ENCODE peak calls at places on chromosomes 16 and 17, in four cellular contexts. T, U, D and C are unnamed samples.
A peak's percentile ranks its signal among the peaks of the same experiment; 100 is the strongest.

GRCh38 chr16:11742041-11742535 is 569 bp downstream of the TXNDC11 start:
- DNase-seq in T (peak; percentile 58), U (peak; percentile 49), D (peak; percentile 39), C (peak; percentile 31)

GRCh38 chr17:68533887-68534700 is 21.9 kb downstream of the PRKAR1A start:
- DNase-seq in T (no peak), U (no peak), D (no peak), C (no peak)

GRCh38 chr17:67238976-67239375 is 6.0 kb downstream of the HELZ start:
- DNase-seq in T (no peak), U (no peak), D (no peak), C (no peak)

GRCh38 chr17:76178124-76178523 is 37.1 kb upstream of the FOXJ1 start:
- DNase-seq in T (no peak), U (no peak), D (no peak), C (no peak)

GRCh38 chr16:87832137-87832527 is 37.2 kb downstream of the SLC7A5 start:
- DNase-seq in T (no peak), U (no peak), D (no peak), C (no peak)

GRCh38 chr17:2695961-2696760 is 15.4 kb downstream of the CLUH start:
- DNase-seq in T (peak; percentile 16), U (peak; percentile 17), D (peak; percentile 8), C (no peak)

GRCh38 chr17:37735165-37735564 is 9.7 kb downstream of the HNF1B start:
- DNase-seq in T (no peak), U (no peak), D (no peak), C (no peak)

GRCh38 chr17:75325827-75326586 is 36.8 kb upstream of the SLC25A19 start:
- DNase-seq in T (no peak), U (peak; percentile 35), D (no peak), C (peak; percentile 19)

GRCh38 chr17:7281074-7281952 is at the start of gene SLC2A4:
- DNase-seq in T (peak; percentile 96), U (peak; percentile 93), D (peak; percentile 93), C (peak; percentile 94)

GRCh38 chr17:63685021-63685420 is 14.9 kb downstream of the LIMD2 start:
- DNase-seq in T (no peak), U (no peak), D (no peak), C (no peak)

GRCh38 chr17:13420294-13421277 is 181.1 kb downstream of the HS3ST3A1 start:
- DNase-seq in T (no peak), U (no peak), D (no peak), C (no peak)

GRCh38 chr17:4509923-4510614 is 11.4 kb downstream of the SPNS2 start:
- DNase-seq in T (peak; percentile 51), U (peak; percentile 61), D (no peak), C (no peak)

GRCh38 chr17:80882323-80882722 is 109.3 kb upstream of the CHMP6 start:
- DNase-seq in T (no peak), U (no peak), D (no peak), C (no peak)

GRCh38 chr16:20763461-20764232 is at the start of gene ACSM3:
- DNase-seq in T (peak; percentile 78), U (peak; percentile 37), D (peak; percentile 62), C (peak; percentile 63)

GRCh38 chr17:12622726-12623125 is 43.0 kb upstream of the MYOCD start:
- DNase-seq in T (no peak), U (no peak), D (peak; percentile 58), C (no peak)

GRCh38 chr17:38706625-38707298 is 1.7 kb downstream of the MLLT6 start:
- DNase-seq in T (no peak), U (no peak), D (no peak), C (no peak)

GRCh38 chr17:74295625-74296547 is 21.9 kb downstream of the DNAI2 start:
- DNase-seq in T (no peak), U (peak; percentile 52), D (no peak), C (no peak)

GRCh38 chr17:35809855-35810461 is 674 bp downstream of the TAF15 start:
- DNase-seq in T (no peak), U (no peak), D (no peak), C (no peak)

GRCh38 chr16:61421111-61421510 is 615.1 kb downstream of the CDH8 start:
- DNase-seq in T (no peak), U (no peak), D (no peak), C (no peak)

GRCh38 chr17:4534515-4534914 is 20.7 kb downstream of the MYBBP1A start:
- DNase-seq in T (no peak), U (no peak), D (no peak), C (no peak)

GRCh38 chr16:51666074-51666473 is 515.0 kb upstream of the SALL1 start:
- DNase-seq in T (no peak), U (no peak), D (no peak), C (no peak)

GRCh38 chr17:15323147-15323546 is 18.2 kb downstream of the TEKT3 start:
- DNase-seq in T (no peak), U (peak; percentile 31), D (no peak), C (no peak)

GRCh38 chr17:48522031-48522593 is 8.7 kb downstream of the HOXB1 start:
- DNase-seq in T (no peak), U (no peak), D (no peak), C (no peak)

GRCh38 chr16:56477096-56477878 is 25.9 kb downstream of the OGFOD1 start:
- DNase-seq in T (no peak), U (no peak), D (no peak), C (peak; percentile 59)

GRCh38 chr16:77288222-77288621 is 89.0 kb downstream of the SYCE1L start:
- DNase-seq in T (no peak), U (no peak), D (no peak), C (no peak)

GRCh38 chr16:76650579-76650978 is 373.4 kb downstream of the CNTNAP4 start:
- DNase-seq in T (no peak), U (no peak), D (no peak), C (no peak)

GRCh38 chr16:27230562-27230991 is 27.3 kb downstream of the KDM8 start:
- DNase-seq in T (peak; percentile 76), U (no peak), D (no peak), C (no peak)

GRCh38 chr16:11634307-11634706 is 33.9 kb upstream of the SNN start:
- DNase-seq in T (no peak), U (no peak), D (no peak), C (no peak)

GRCh38 chr17:64291268-64291851 is 28.3 kb upstream of the TEX2 start:
- DNase-seq in T (no peak), U (no peak), D (no peak), C (no peak)

GRCh38 chr16:12090162-12090552 is 113.6 kb downstream of the SNX29 start:
- DNase-seq in T (no peak), U (no peak), D (no peak), C (no peak)

GRCh38 chr16:46688657-46689491 is at the start of gene VPS35:
- DNase-seq in T (peak; percentile 100), U (peak; percentile 100), D (peak; percentile 99), C (peak; percentile 88)

GRCh38 chr17:63516910-63517824 is 6.0 kb upstream of the KCNH6 start:
- DNase-seq in T (no peak), U (no peak), D (no peak), C (peak; percentile 93)

GRCh38 chr17:79413591-79413990 is 197.3 kb downstream of the RBFOX3 start:
- DNase-seq in T (no peak), U (no peak), D (no peak), C (no peak)

GRCh38 chr17:50189396-50190277 is 11.8 kb downstream of the COL1A1 start:
- DNase-seq in T (no peak), U (no peak), D (no peak), C (no peak)

GRCh38 chr16:27639588-27640276 is 89.8 kb downstream of the KATNIP start:
- DNase-seq in T (no peak), U (no peak), D (no peak), C (peak; percentile 28)

GRCh38 chr17:48816774-48817590 is at the start of gene TTLL6:
- DNase-seq in T (peak; percentile 92), U (peak; percentile 86), D (peak; percentile 80), C (peak; percentile 95)

GRCh38 chr17:80104321-80104955 is 3.1 kb downstream of the GAA start:
- DNase-seq in T (no peak), U (no peak), D (no peak), C (peak; percentile 97)

GRCh38 chr17:48299760-48300159 is 130.3 kb downstream of the SKAP1 start:
- DNase-seq in T (no peak), U (no peak), D (no peak), C (no peak)

GRCh38 chr17:79997004-79997673 is 38.5 kb downstream of the TBC1D16 start:
- DNase-seq in T (no peak), U (no peak), D (no peak), C (no peak)

DNA sequence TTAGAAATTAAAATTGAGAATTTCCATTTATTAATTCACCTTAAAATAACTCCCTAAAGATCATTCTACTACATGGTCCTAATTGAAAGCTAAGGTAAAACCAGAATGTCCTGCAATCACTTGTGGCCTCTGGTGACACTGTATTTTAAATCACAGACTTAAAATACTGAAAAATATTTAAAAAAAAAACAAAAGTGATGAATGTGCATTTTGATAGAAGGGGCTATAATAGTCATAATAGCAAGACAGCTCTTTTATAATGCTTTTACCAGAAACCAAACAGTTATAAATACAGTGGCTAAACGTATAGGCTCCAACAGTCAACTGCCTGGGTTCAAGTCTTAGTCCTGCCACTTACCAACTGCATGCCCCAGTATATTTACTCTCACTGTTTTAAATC is 21.2 kb downstream of the PHLPP2 start:
- DNase-seq in T (no peak), U (no peak), D (no peak), C (no peak)
- TF ChIP-seq POLR2A in T (no peak), U (no peak), D (no peak), C (no peak)

GRCh38 chr16:67459066-67459857 is 21.7 kb downstream of the ATP6V0D1 start:
- DNase-seq in T (peak; percentile 87), U (no peak), D (no peak), C (no peak)
- TF ChIP-seq POLR2A in T (no peak), U (no peak), D (no peak), C (no peak)

GRCh38 chr16:14627088-14627487 is 3.0 kb downstream of the PARN start:
- DNase-seq in T (no peak), U (no peak), D (no peak), C (no peak)

GRCh38 chr16:14632693-14633569 is at the start of gene BFAR:
- DNase-seq in T (peak; percentile 99), U (peak; percentile 99), D (peak; percentile 99), C (peak; percentile 94)

GRCh38 chr16:14628806-14629611 is 1.1 kb downstream of the PARN start:
- DNase-seq in T (no peak), U (no peak), D (no peak), C (no peak)

GRCh38 chr16:14629612-14629918 is 495 bp downstream of the PARN start:
- DNase-seq in T (no peak), U (no peak), D (no peak), C (no peak)

DNA sequence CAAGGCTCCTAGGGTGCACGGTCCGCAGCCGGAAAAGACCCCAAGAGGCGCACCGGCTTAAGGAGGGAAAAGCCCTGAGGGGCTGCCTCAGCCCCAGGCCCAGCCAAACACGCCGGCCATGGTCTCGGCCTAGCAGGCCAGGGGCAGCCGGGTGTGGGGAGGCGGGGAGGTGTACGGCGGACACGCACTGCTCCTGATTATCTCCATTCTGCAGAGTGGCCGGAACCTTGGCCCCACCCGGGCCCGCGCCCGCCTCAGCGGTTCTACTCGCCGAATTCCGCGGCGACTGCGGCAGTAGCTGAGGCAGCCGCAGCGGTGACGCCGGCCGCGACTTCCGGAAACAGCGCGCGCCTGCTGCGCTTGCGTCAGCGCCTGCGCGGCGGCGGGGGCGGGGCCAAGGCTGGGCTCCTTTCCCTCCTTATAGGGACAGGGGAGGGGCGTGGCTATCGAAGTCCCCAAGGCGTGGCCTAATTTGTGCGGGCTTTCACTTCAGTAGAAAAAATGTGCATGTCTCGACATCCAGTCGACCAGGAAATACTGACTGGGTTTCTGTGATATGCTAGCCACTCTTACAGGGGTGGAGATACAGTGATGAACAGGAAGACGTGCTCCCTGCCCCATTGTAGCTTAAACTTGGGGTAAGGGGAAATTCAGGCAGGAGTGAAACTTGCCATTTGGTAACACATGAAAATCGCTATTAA is at the start of gene PARN:
- DNase-seq in T (peak; percentile 98), U (peak; percentile 98), D (peak; percentile 97), C (peak; percentile 89)
- TF ChIP-seq POLR2A in T (peak; percentile 62), U (peak; percentile 95), D (peak; percentile 92), C (peak; percentile 87)

GRCh38 chr16:67936124-67936875 is at the start of gene PSMB10:
- DNase-seq in T (peak; percentile 41), U (peak; percentile 75), D (peak; percentile 60), C (peak; percentile 42)
- TF ChIP-seq POLR2A in T (peak; percentile 40), U (peak; percentile 27), D (no peak), C (no peak)